ENCODE peak calls at places on chromosomes 6 and 20, in eight cellular contexts. H, M, K, T, Y, N, W and G are unnamed samples.

GRCh38 chr20:5078399-5078958 is 41.3 kb downstream of the PCNA start:
- DNase-seq in M (peak), N (peak), H (peak), W (peak), Y (peak), K (no peak), T (peak), G (no peak)

GRCh38 chr6:148016013-148016412 is 326.6 kb upstream of the SASH1 start:
- DNase-seq in W (no peak), H (no peak), Y (no peak), N (no peak), T (no peak), M (no peak), K (no peak), G (no peak)

GRCh38 chr6:170345662-170346061 is 39.1 kb downstream of the FAM120B start:
- DNase-seq in Y (no peak), N (no peak), K (no peak), H (no peak), M (no peak), T (no peak), W (no peak), G (no peak)

GRCh38 chr6:14550410-14550809 is 432.8 kb downstream of the CD83 start:
- DNase-seq in T (no peak), N (no peak), K (no peak), Y (no peak), H (no peak), W (no peak), M (no peak), G (no peak)

GRCh38 chr20:24933266-24933908 is 15.7 kb upstream of the CST7 start:
- DNase-seq in K (no peak), M (no peak), Y (no peak), T (no peak), H (no peak), W (peak), N (no peak), G (no peak)

GRCh38 chr20:37892001-37892400 is 10.9 kb upstream of the VSTM2L start:
- DNase-seq in T (no peak), K (no peak), H (no peak), W (no peak), M (no peak), Y (no peak), N (no peak), G (no peak)

GRCh38 chr20:61619751-61620150 is 367.7 kb downstream of the CDH4 start:
- DNase-seq in M (no peak), T (no peak), W (no peak), Y (no peak), H (no peak), K (no peak), N (no peak), G (no peak)

GRCh38 chr6:156954191-156954590 is 177.0 kb downstream of the ARID1B start:
- DNase-seq in W (no peak), H (no peak), Y (no peak), M (no peak), N (no peak), K (no peak), T (no peak), G (no peak)

GRCh38 chr6:8392569-8392968 is 42.8 kb downstream of the SLC35B3 start:
- DNase-seq in M (no peak), W (no peak), N (no peak), K (no peak), Y (no peak), T (no peak), H (no peak), G (peak)

GRCh38 chr6:42287756-42288155 is 70.1 kb upstream of the MRPS10 start:
- DNase-seq in Y (no peak), H (no peak), T (no peak), W (no peak), N (no peak), K (no peak), M (no peak), G (no peak)

GRCh38 chr6:135535989-135536414 is 38.5 kb upstream of the AHI1 start:
- DNase-seq in H (no peak), T (no peak), N (peak), W (no peak), M (no peak), Y (peak), K (peak), G (peak)